ENCODE peak calls at places on chromosomes 12 and 14, in seven cellular contexts. M, U, R, B, H, V and Q are unnamed samples.

GRCh38 chr12:69024413-69024812 is 91.4 kb upstream of the CPM start:
- DNase-seq in M (no peak), U (no peak), R (no peak), B (no peak), H (no peak), V (peak), Q (no peak)

GRCh38 chr14:65637780-65638179 is 225.2 kb downstream of the FUT8 start:
- DNase-seq in M (peak), U (no peak), R (no peak), B (no peak), H (no peak), V (no peak), Q (no peak)

GRCh38 chr14:81313775-81314429 is 86.2 kb downstream of the STON2 start:
- DNase-seq in M (no peak), U (no peak), R (no peak), B (no peak), H (no peak), V (no peak), Q (no peak)

GRCh38 chr12:30286345-30286926 is 409.2 kb downstream of the IPO8 start:
- DNase-seq in M (peak), U (peak), R (peak), B (no peak), H (no peak), V (peak), Q (peak)

GRCh38 chr12:97385121-97385520 is 77.5 kb upstream of the RMST start:
- DNase-seq in M (no peak), U (no peak), R (no peak), B (no peak), H (no peak), V (no peak), Q (no peak)

GRCh38 chr14:23366163-23366921 is 1.4 kb upstream of the EFS start:
- DNase-seq in M (peak), U (peak), R (peak), B (peak), H (no peak), V (peak), Q (peak)

GRCh38 chr14:56905282-56905681 is 95.0 kb upstream of the OTX2 start:
- DNase-seq in M (no peak), U (no peak), R (no peak), B (peak), H (no peak), V (no peak), Q (peak)

GRCh38 chr12:2797721-2798418 is 3.1 kb downstream of the FKBP4 start:
- DNase-seq in M (no peak), U (no peak), R (peak), B (no peak), H (no peak), V (no peak), Q (peak)

GRCh38 chr14:51424569-51425251 is 184.7 kb downstream of the TMX1 start:
- DNase-seq in M (peak), U (no peak), R (peak), B (no peak), H (no peak), V (no peak), Q (peak)

GRCh38 chr12:131082795-131083194 is 129.1 kb downstream of the ADGRD1 start:
- DNase-seq in M (no peak), U (no peak), R (no peak), B (peak), H (no peak), V (no peak), Q (no peak)

GRCh38 chr12:24416423-24417109 is 467.1 kb upstream of the SOX5 start:
- DNase-seq in M (no peak), U (no peak), R (no peak), B (no peak), H (no peak), V (no peak), Q (no peak)

GRCh38 chr14:68191567-68192321 is 372.2 kb downstream of the RAD51B start:
- DNase-seq in M (peak), U (no peak), R (peak), B (no peak), H (no peak), V (no peak), Q (no peak)

GRCh38 chr12:116892318-116892717 is 11.1 kb upstream of the HRK start:
- DNase-seq in M (no peak), U (no peak), R (no peak), B (no peak), H (no peak), V (peak), Q (peak)

GRCh38 chr14:44700184-44700583 is 193.1 kb upstream of the FSCB start:
- DNase-seq in M (peak), U (no peak), R (peak), B (no peak), H (no peak), V (no peak), Q (peak)

GRCh38 chr12:49507139-49507538 is 31.7 kb upstream of the KCNH3 start:
- DNase-seq in M (peak), U (no peak), R (peak), B (no peak), H (no peak), V (peak), Q (no peak)

GRCh38 chr12:77940566-77940965 is 109.9 kb downstream of the NAV3 start:
- DNase-seq in M (peak), U (no peak), R (peak), B (no peak), H (no peak), V (no peak), Q (no peak)

GRCh38 chr12:59077153-59077930 is 157.0 kb upstream of the LRIG3 start:
- DNase-seq in M (peak), U (no peak), R (peak), B (no peak), H (no peak), V (no peak), Q (peak)

GRCh38 chr12:59078027-59078426 is 157.7 kb upstream of the LRIG3 start:
- DNase-seq in M (no peak), U (no peak), R (no peak), B (no peak), H (no peak), V (no peak), Q (no peak)

GRCh38 chr12:59079472-59079871 is 159.2 kb upstream of the LRIG3 start:
- DNase-seq in M (no peak), U (no peak), R (no peak), B (no peak), H (no peak), V (no peak), Q (no peak)

GRCh38 chr12:59079029-59079428 is 158.7 kb upstream of the LRIG3 start:
- DNase-seq in M (no peak), U (no peak), R (no peak), B (no peak), H (no peak), V (no peak), Q (no peak)

DNA sequence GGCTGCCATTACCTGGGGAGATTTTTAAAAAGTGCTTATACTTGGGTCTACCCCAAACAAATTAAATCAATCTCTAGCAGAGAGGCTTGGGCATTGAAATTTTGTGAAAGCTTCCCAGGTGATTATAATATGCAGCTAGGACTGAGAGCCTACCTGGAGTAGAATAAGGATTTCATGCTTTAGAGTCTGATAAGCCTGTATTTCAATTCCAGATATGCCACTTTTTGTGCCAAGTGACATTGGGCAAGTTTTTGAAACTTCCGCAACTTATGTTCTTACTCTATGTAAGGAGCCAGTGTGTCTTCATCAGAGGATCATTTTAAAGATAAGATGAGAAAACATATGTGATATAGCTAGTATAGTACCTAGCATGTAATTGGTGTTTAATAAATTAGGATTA is 159.8 kb upstream of the LRIG3 start:
- DNase-seq in M (no peak), U (no peak), R (no peak), B (no peak), H (no peak), V (no peak), Q (no peak)
- H2BK120ac ChIP-seq in M (no peak), U (no peak), R (no peak), B (no peak), H (no peak), V (no peak), Q (no peak)

DNA sequence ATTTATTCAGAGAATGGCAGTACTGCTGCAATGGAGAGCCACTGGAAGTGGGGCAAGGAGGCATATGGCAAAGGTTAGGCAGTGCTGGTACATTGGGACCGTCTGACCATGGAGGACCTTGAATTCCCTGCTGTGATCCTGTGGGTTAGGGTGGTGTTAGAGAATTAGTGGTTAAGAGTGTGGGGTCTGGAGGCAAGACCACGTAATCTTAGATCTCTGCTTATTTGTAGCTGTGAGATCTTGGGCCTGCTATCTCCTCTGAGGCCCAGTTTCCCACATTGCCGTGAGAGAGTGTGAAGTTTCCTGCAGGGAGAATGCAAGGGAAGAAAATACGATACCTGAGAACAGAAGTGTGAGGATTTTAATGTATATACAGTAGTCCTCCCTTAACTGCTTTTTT is 147.7 kb downstream of the ERC1 start:
- DNase-seq in M (no peak), U (no peak), R (no peak), B (no peak), H (no peak), V (no peak), Q (peak)
- H2BK120ac ChIP-seq in M (no peak), U (no peak), R (no peak), B (no peak), H (no peak), V (no peak), Q (no peak)

GRCh38 chr12:121755591-121755990 is 37.9 kb downstream of the RHOF start:
- DNase-seq in M (no peak), U (no peak), R (no peak), B (no peak), H (no peak), V (no peak), Q (no peak)
- H2BK120ac ChIP-seq in M (no peak), U (no peak), R (no peak), B (no peak), H (no peak), V (no peak), Q (no peak)

GRCh38 chr12:43964966-43965365 is 129.1 kb downstream of the TMEM117 start:
- DNase-seq in M (peak), U (no peak), R (no peak), B (no peak), H (no peak), V (no peak), Q (no peak)
- H2BK120ac ChIP-seq in M (no peak), U (no peak), R (no peak), B (no peak), H (no peak), V (no peak), Q (no peak)

GRCh38 chr14:97891515-97891914 is 1094.3 kb downstream of the VRK1 start:
- DNase-seq in M (no peak), U (no peak), R (no peak), B (no peak), H (no peak), V (no peak), Q (no peak)

GRCh38 chr14:97888331-97888730 is 1091.1 kb downstream of the VRK1 start:
- DNase-seq in M (no peak), U (no peak), R (no peak), B (no peak), H (no peak), V (no peak), Q (no peak)

DNA sequence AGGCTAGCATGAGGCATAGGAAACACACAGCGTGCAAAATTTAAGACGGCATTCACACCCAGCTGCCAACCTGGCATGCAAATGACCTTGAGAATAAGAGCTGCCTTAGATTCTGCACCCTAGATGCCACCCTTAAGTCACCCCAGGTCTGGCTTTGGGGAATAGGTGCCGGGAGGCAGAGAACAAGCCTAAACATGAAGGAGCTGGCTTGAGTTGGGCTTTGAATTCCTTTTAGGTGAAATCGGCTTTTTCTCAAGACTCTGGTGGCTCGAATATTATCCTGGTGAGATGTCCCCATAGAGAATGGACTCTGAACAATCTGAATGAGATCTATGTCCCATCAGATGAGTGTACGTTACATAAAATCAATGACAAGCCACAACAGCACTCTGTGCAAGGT is 1090.5 kb downstream of the VRK1 start:
- DNase-seq in M (no peak), U (no peak), R (no peak), B (no peak), H (no peak), V (no peak), Q (no peak)
- H2BK120ac ChIP-seq in M (no peak), U (no peak), R (no peak), B (no peak), H (no peak), V (no peak), Q (no peak)

GRCh38 chr12:53159195-53159834 is 21.2 kb upstream of the ZNF740 start:
- DNase-seq in M (peak), U (peak), R (peak), B (peak), H (no peak), V (peak), Q (peak)

GRCh38 chr12:53161119-53161911 is 19.2 kb upstream of the ZNF740 start:
- DNase-seq in M (no peak), U (no peak), R (no peak), B (no peak), H (no peak), V (no peak), Q (no peak)

GRCh38 chr12:53160000-53160399 is 20.5 kb upstream of the ZNF740 start:
- DNase-seq in M (no peak), U (no peak), R (no peak), B (no peak), H (no peak), V (no peak), Q (no peak)

GRCh38 chr12:53160673-53161072 is 19.8 kb upstream of the ZNF740 start:
- DNase-seq in M (no peak), U (no peak), R (no peak), B (no peak), H (no peak), V (no peak), Q (no peak)
- H2BK120ac ChIP-seq in M (no peak), U (no peak), R (no peak), B (no peak), H (no peak), V (no peak), Q (no peak)

GRCh38 chr12:46406352-46407027 is 33.9 kb upstream of the SLC38A2 start:
- DNase-seq in M (no peak), U (no peak), R (no peak), B (no peak), H (no peak), V (no peak), Q (peak)
- H2BK120ac ChIP-seq in M (peak), U (no peak), R (no peak), B (no peak), H (no peak), V (no peak), Q (peak)